ENCODE peak calls at places on chromosomes 2 and 18, in ten cellular contexts. N is HepG2, J is NB4, O is right lobe of liver, C is GM12892, W is prostate gland, G is lower leg skin, H is K562, U is breast epithelium, M is body of pancreas. Y is an unnamed sample.

GRCh38 chr2:37472959-37473358 is 128.5 kb downstream of the QPCT start:
- DNase-seq in N (no peak), J (no peak), O (peak; percentile 61), C (no peak), W (peak; percentile 49), G (no peak), H (no peak), U (no peak), M (no peak), Y (no peak)

GRCh38 chr18:29853126-29853525 is 1189.4 kb downstream of the DSC3 start:
- DNase-seq in N (no peak), J (no peak), O (no peak), C (no peak), W (no peak), G (no peak), H (no peak), U (no peak), M (no peak), Y (no peak)

GRCh38 chr2:23689891-23690290 is 237.0 kb downstream of the ATAD2B start:
- DNase-seq in N (no peak), J (no peak), O (peak; percentile 14), C (no peak), W (no peak), G (no peak), H (no peak), U (no peak), M (no peak), Y (peak; percentile 51)

GRCh38 chr2:41830600-41830999 is 217.2 kb upstream of the PKDCC start:
- DNase-seq in N (no peak), J (no peak), O (no peak), C (no peak), W (no peak), G (no peak), H (peak; percentile 57), U (no peak), M (no peak), Y (no peak)

GRCh38 chr18:62925031-62925688 is 209.8 kb downstream of the PHLPP1 start:
- DNase-seq in N (no peak), J (no peak), O (no peak), C (no peak), W (no peak), G (no peak), H (no peak), U (no peak), M (no peak), Y (no peak)

GRCh38 chr18:32629990-32630389 is 142.8 kb downstream of the KLHL14 start:
- DNase-seq in N (no peak), J (no peak), O (no peak), C (no peak), W (no peak), G (no peak), H (no peak), U (no peak), M (no peak), Y (peak; percentile 61)

GRCh38 chr2:9658972-9659371 is 28.2 kb upstream of the YWHAQ start:
- DNase-seq in N (no peak), J (no peak), O (no peak), C (no peak), W (no peak), G (no peak), H (no peak), U (no peak), M (no peak), Y (no peak)

GRCh38 chr2:69623236-69623635 is 20.3 kb downstream of the AAK1 start:
- DNase-seq in N (no peak), J (no peak), O (no peak), C (no peak), W (no peak), G (no peak), H (no peak), U (no peak), M (no peak), Y (no peak)

GRCh38 chr2:46097714-46098480 is 199.3 kb upstream of the EPAS1 start:
- DNase-seq in N (peak; percentile 40), J (no peak), O (no peak), C (no peak), W (peak; percentile 66), G (peak; percentile 52), H (no peak), U (no peak), M (peak; percentile 74), Y (no peak)

GRCh38 chr2:215434447-215435260 is 1.2 kb downstream of the FN1 start:
- DNase-seq in N (no peak), J (no peak), O (no peak), C (no peak), W (no peak), G (no peak), H (no peak), U (no peak), M (no peak), Y (no peak)

GRCh38 chr2:194203898-194204297 is 1453.1 kb upstream of the SLC39A10 start:
- DNase-seq in N (no peak), J (peak; percentile 7), O (no peak), C (no peak), W (no peak), G (no peak), H (no peak), U (no peak), M (no peak), Y (no peak)

GRCh38 chr2:55175254-55176093 is 56.6 kb downstream of the CLHC1 start:
- DNase-seq in N (peak; percentile 41), J (peak; percentile 75), O (no peak), C (no peak), W (no peak), G (no peak), H (peak; percentile 65), U (no peak), M (no peak), Y (no peak)

GRCh38 chr2:41981417-41981816 is 66.4 kb upstream of the PKDCC start:
- DNase-seq in N (no peak), J (no peak), O (no peak), C (no peak), W (no peak), G (no peak), H (no peak), U (no peak), M (no peak), Y (no peak)

GRCh38 chr2:212912445-212913103 is 238.8 kb downstream of the IKZF2 start:
- DNase-seq in N (peak; percentile 18), J (no peak), O (no peak), C (no peak), W (peak; percentile 46), G (peak; percentile 42), H (no peak), U (no peak), M (peak; percentile 15), Y (no peak)

GRCh38 chr2:41881249-41881648 is 166.6 kb upstream of the PKDCC start:
- DNase-seq in N (no peak), J (peak; percentile 52), O (no peak), C (no peak), W (no peak), G (peak; percentile 46), H (no peak), U (no peak), M (no peak), Y (no peak)

GRCh38 chr2:73324126-73324525 is 30.8 kb upstream of the EGR4 start:
- DNase-seq in N (no peak), J (no peak), O (no peak), C (no peak), W (no peak), G (no peak), H (no peak), U (no peak), M (no peak), Y (no peak)

GRCh38 chr18:48098007-48098406 is 167.5 kb upstream of the SMAD2 start:
- DNase-seq in N (no peak), J (no peak), O (no peak), C (no peak), W (no peak), G (no peak), H (no peak), U (no peak), M (no peak), Y (no peak)

GRCh38 chr2:167787021-167787420 is 460.4 kb downstream of the STK39 start:
- DNase-seq in N (peak; percentile 35), J (no peak), O (no peak), C (no peak), W (no peak), G (no peak), H (no peak), U (no peak), M (no peak), Y (no peak)

GRCh38 chr2:11154460-11155325 is 574 bp upstream of the SLC66A3 start:
- DNase-seq in N (peak; percentile 92), J (peak; percentile 96), O (peak; percentile 100), C (peak; percentile 98), W (peak; percentile 98), G (peak; percentile 97), H (peak; percentile 100), U (peak; percentile 99), M (peak; percentile 99), Y (peak; percentile 99)
- TF ChIP-seq POLR2A in N (peak; percentile 21), J (peak; percentile 46), O (peak; percentile 45), C (no peak), W (no peak), G (no peak), H (peak; percentile 72), U (no peak), M (peak; percentile 35), Y (no peak)

GRCh38 chr2:224938670-224939309 is 103.5 kb downstream of the DOCK10 start:
- DNase-seq in N (no peak), J (no peak), O (no peak), C (no peak), W (no peak), G (no peak), H (no peak), U (no peak), M (no peak), Y (no peak)
- TF ChIP-seq POLR2A in N (no peak), J (no peak), O (no peak), C (no peak), W (no peak), G (no peak), H (no peak), U (no peak), M (no peak), Y (no peak)

DNA sequence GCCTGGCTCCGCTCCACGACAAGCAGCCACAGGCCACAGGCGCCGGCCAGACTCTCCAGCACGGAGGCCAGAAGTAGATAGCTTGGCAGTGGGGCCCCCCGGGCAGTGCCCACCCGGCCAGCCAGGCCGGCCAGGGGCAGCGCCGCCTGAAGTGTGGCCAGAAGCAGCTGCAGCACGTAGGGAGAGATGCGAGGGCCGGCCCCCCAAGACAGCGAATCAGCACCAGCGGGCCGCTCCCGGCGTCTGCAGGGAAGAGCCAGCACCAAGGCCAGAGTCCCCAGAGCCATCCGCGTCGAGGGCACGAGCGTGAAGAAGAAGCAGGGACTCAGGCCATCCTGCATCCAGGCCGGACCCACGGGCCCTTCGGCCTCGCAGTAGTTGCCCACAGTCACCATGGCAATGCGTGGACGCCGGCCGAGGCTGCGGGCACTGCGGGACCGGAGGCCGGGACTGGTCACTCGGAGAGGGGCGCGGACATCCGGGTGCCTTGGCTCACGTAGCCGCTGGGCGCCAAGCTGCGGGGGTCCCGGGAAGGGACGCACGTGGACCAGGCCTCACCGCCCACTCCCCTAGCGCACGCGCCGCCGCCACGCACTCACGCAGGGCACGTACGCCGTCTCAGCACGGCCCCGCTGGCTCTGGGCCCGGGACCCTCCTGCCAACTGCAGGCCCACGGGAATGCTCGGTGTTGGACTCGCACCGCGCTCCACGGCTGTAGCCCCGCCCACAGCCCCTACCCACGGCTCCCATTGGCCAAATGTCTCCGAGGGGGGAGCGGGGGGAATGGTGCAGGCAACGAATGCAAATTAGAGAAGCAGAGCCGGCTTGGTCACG is at the start of gene ABCB6:
- DNase-seq in N (peak; percentile 93), J (no peak), O (peak; percentile 96), C (peak; percentile 98), W (peak; percentile 96), G (peak; percentile 97), H (peak; percentile 82), U (peak; percentile 94), M (peak; percentile 96), Y (peak; percentile 97)
- TF ChIP-seq POLR2A in N (peak; percentile 94), J (no peak), O (peak; percentile 63), C (peak; percentile 91), W (peak; percentile 92), G (no peak), H (peak; percentile 84), U (peak; percentile 29), M (peak; percentile 35), Y (no peak)

GRCh38 chr2:33476100-33476792 is at the start of gene RASGRP3:
- DNase-seq in N (peak; percentile 44), J (peak; percentile 84), O (peak; percentile 78), C (peak; percentile 45), W (peak; percentile 78), G (peak; percentile 84), H (peak; percentile 18), U (peak; percentile 69), M (peak; percentile 89), Y (peak; percentile 93)
- TF ChIP-seq POLR2A in N (no peak), J (no peak), O (peak; percentile 45), C (peak; percentile 81), W (peak; percentile 22), G (no peak), H (no peak), U (no peak), M (no peak), Y (no peak)

Y was measured in spleen.